ENCODE peak calls at places on chromosomes 16 and 17, in six cellular contexts. One of them, this sample, is unnamed.

GRCh38 chr17:78708510-78708973 is 73.5 kb downstream of the CYTH1 start:
- DNase-seq in mesothelial cell of epicardium: peak
- DNase-seq in GM06990: peak
- DNase-seq in dorsolateral prefrontal cortex: peak
- DNase-seq in CD4-positive, alpha-beta T cell: peak
- DNase-seq in SK-N-SH: peak
- DNase-seq in this sample: peak

GRCh38 chr17:31449746-31450145 is 58.3 kb downstream of the RAB11FIP4 start:
- DNase-seq in dorsolateral prefrontal cortex: no peak
- DNase-seq in SK-N-SH: no peak
- DNase-seq in GM06990: no peak
- DNase-seq in mesothelial cell of epicardium: no peak
- DNase-seq in CD4-positive, alpha-beta T cell: no peak
- DNase-seq in this sample: no peak

GRCh38 chr16:50323335-50324011 is 45.3 kb downstream of the BRD7 start:
- DNase-seq in SK-N-SH: peak
- DNase-seq in mesothelial cell of epicardium: no peak
- DNase-seq in GM06990: no peak
- DNase-seq in dorsolateral prefrontal cortex: peak
- DNase-seq in CD4-positive, alpha-beta T cell: no peak
- DNase-seq in this sample: no peak

GRCh38 chr17:43860077-43860725 is 13.2 kb downstream of the CD300LG start:
- DNase-seq in GM06990: no peak
- DNase-seq in mesothelial cell of epicardium: no peak
- DNase-seq in dorsolateral prefrontal cortex: no peak
- DNase-seq in SK-N-SH: no peak
- DNase-seq in CD4-positive, alpha-beta T cell: no peak
- DNase-seq in this sample: no peak

GRCh38 chr17:65177901-65178300 is 40.7 kb downstream of the RGS9 start:
- DNase-seq in SK-N-SH: no peak
- DNase-seq in mesothelial cell of epicardium: no peak
- DNase-seq in CD4-positive, alpha-beta T cell: no peak
- DNase-seq in GM06990: peak
- DNase-seq in dorsolateral prefrontal cortex: no peak
- DNase-seq in this sample: no peak

GRCh38 chr16:78742501-78743283 is 643.2 kb downstream of the WWOX start:
- DNase-seq in SK-N-SH: no peak
- DNase-seq in mesothelial cell of epicardium: no peak
- DNase-seq in GM06990: peak
- DNase-seq in dorsolateral prefrontal cortex: no peak
- DNase-seq in CD4-positive, alpha-beta T cell: peak
- DNase-seq in this sample: no peak

GRCh38 chr17:66625321-66625767 is 209.6 kb upstream of the CACNG5 start:
- DNase-seq in mesothelial cell of epicardium: no peak
- DNase-seq in dorsolateral prefrontal cortex: no peak
- DNase-seq in SK-N-SH: peak
- DNase-seq in GM06990: no peak
- DNase-seq in CD4-positive, alpha-beta T cell: no peak
- DNase-seq in this sample: no peak

GRCh38 chr17:979539-980405 is at the start of gene NXN:
- DNase-seq in GM06990: peak
- DNase-seq in SK-N-SH: peak
- DNase-seq in mesothelial cell of epicardium: peak
- DNase-seq in dorsolateral prefrontal cortex: peak
- DNase-seq in CD4-positive, alpha-beta T cell: peak
- DNase-seq in this sample: peak

GRCh38 chr16:28829747-28830146 is 6.9 kb downstream of the ATXN2L start:
- DNase-seq in SK-N-SH: no peak
- DNase-seq in GM06990: no peak
- DNase-seq in CD4-positive, alpha-beta T cell: no peak
- DNase-seq in dorsolateral prefrontal cortex: no peak
- DNase-seq in mesothelial cell of epicardium: no peak
- DNase-seq in this sample: no peak

GRCh38 chr17:77287432-77288068 is 146.8 kb downstream of the SEC14L1 start:
- DNase-seq in mesothelial cell of epicardium: no peak
- DNase-seq in GM06990: no peak
- DNase-seq in dorsolateral prefrontal cortex: peak
- DNase-seq in CD4-positive, alpha-beta T cell: no peak
- DNase-seq in SK-N-SH: peak
- DNase-seq in this sample: no peak

GRCh38 chr17:16406742-16407674 is 8.4 kb upstream of the TRPV2 start:
- DNase-seq in dorsolateral prefrontal cortex: peak
- DNase-seq in CD4-positive, alpha-beta T cell: no peak
- DNase-seq in mesothelial cell of epicardium: peak
- DNase-seq in GM06990: peak
- DNase-seq in SK-N-SH: peak
- DNase-seq in this sample: peak
- TF ChIP-seq CTCF in dorsolateral prefrontal cortex: no peak
- TF ChIP-seq CTCF in CD4-positive, alpha-beta T cell: no peak
- TF ChIP-seq CTCF in mesothelial cell of epicardium: no peak
- TF ChIP-seq CTCF in GM06990: no peak
- TF ChIP-seq CTCF in SK-N-SH: no peak
- TF ChIP-seq CTCF in this sample: peak

GRCh38 chr16:7615565-7615964 is 282.9 kb downstream of the RBFOX1 start:
- DNase-seq in SK-N-SH: peak
- DNase-seq in mesothelial cell of epicardium: no peak
- DNase-seq in dorsolateral prefrontal cortex: no peak
- DNase-seq in GM06990: no peak
- DNase-seq in CD4-positive, alpha-beta T cell: no peak
- DNase-seq in this sample: no peak
- TF ChIP-seq CTCF in SK-N-SH: no peak
- TF ChIP-seq CTCF in mesothelial cell of epicardium: no peak
- TF ChIP-seq CTCF in dorsolateral prefrontal cortex: no peak
- TF ChIP-seq CTCF in GM06990: no peak
- TF ChIP-seq CTCF in CD4-positive, alpha-beta T cell: no peak
- TF ChIP-seq CTCF in this sample: no peak

GRCh38 chr16:69311533-69312388 is 611 bp downstream of the VPS4A start:
- DNase-seq in CD4-positive, alpha-beta T cell: peak
- DNase-seq in dorsolateral prefrontal cortex: no peak
- DNase-seq in SK-N-SH: peak
- DNase-seq in mesothelial cell of epicardium: peak
- DNase-seq in GM06990: no peak
- DNase-seq in this sample: peak
- TF ChIP-seq CTCF in CD4-positive, alpha-beta T cell: no peak
- TF ChIP-seq CTCF in dorsolateral prefrontal cortex: no peak
- TF ChIP-seq CTCF in SK-N-SH: peak
- TF ChIP-seq CTCF in mesothelial cell of epicardium: no peak
- TF ChIP-seq CTCF in GM06990: peak
- TF ChIP-seq CTCF in this sample: no peak

DNA sequence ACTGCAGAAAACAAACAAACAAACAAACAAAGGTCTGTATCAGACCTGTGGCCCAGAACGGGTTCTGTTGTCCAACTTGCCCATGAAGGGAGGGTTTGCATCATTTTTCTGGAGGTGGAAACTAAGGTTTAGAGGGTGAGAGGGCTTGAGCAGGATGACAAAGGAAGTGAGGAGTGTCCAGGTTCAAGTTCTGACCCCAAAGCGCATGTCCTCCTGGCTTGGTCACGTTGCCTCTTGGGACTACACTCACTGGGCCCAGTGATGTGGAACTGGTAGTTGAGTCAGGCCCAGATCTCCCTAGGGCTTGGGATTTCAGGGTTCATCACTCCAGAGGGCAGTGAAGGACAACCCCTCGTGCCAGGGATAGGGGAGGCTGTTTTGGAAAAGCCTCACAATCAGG is 1.8 kb downstream of the SREBF1 start:
- DNase-seq in GM06990: no peak
- DNase-seq in dorsolateral prefrontal cortex: no peak
- DNase-seq in CD4-positive, alpha-beta T cell: no peak
- DNase-seq in SK-N-SH: no peak
- DNase-seq in mesothelial cell of epicardium: no peak
- DNase-seq in this sample: no peak
- TF ChIP-seq CTCF in GM06990: no peak
- TF ChIP-seq CTCF in dorsolateral prefrontal cortex: no peak
- TF ChIP-seq CTCF in CD4-positive, alpha-beta T cell: no peak
- TF ChIP-seq CTCF in SK-N-SH: no peak
- TF ChIP-seq CTCF in mesothelial cell of epicardium: no peak
- TF ChIP-seq CTCF in this sample: no peak